ENCODE peak calls at places on chromosomes 7 and 10, in seven cellular contexts. One of them, this sample, is unnamed.

GRCh38 chr7:16431646-16432424 is 10.5 kb upstream of the CRPPA start:
- DNase-seq in HCT116: peak; percentile 54
- DNase-seq in spleen: no peak
- DNase-seq in prostate gland: peak; percentile 15
- DNase-seq in SK-N-SH: peak; percentile 34
- DNase-seq in transverse colon: peak; percentile 35
- DNase-seq in endothelial cell of umbilical vein: peak; percentile 18
- DNase-seq in this sample: no peak

GRCh38 chr10:11472158-11472753 is 139.2 kb downstream of the USP6NL start:
- DNase-seq in transverse colon: peak; percentile 58
- DNase-seq in SK-N-SH: peak; percentile 69
- DNase-seq in prostate gland: peak; percentile 43
- DNase-seq in endothelial cell of umbilical vein: peak; percentile 40
- DNase-seq in spleen: peak; percentile 89
- DNase-seq in HCT116: peak; percentile 37
- DNase-seq in this sample: no peak

GRCh38 chr10:67115972-67116371 is 190.1 kb downstream of the LRRTM3 start:
- DNase-seq in transverse colon: no peak
- DNase-seq in SK-N-SH: no peak
- DNase-seq in spleen: no peak
- DNase-seq in HCT116: peak; percentile 51
- DNase-seq in endothelial cell of umbilical vein: peak; percentile 9
- DNase-seq in prostate gland: no peak
- DNase-seq in this sample: no peak

GRCh38 chr7:33805630-33806233 is 99.6 kb upstream of the BMPER start:
- DNase-seq in endothelial cell of umbilical vein: peak; percentile 77
- DNase-seq in spleen: no peak
- DNase-seq in HCT116: no peak
- DNase-seq in transverse colon: no peak
- DNase-seq in SK-N-SH: no peak
- DNase-seq in prostate gland: no peak
- DNase-seq in this sample: no peak

GRCh38 chr7:116954443-116954838 is 1.1 kb downstream of the ST7 start:
- DNase-seq in transverse colon: no peak
- DNase-seq in endothelial cell of umbilical vein: no peak
- DNase-seq in HCT116: no peak
- DNase-seq in prostate gland: no peak
- DNase-seq in SK-N-SH: no peak
- DNase-seq in spleen: no peak
- DNase-seq in this sample: no peak

GRCh38 chr10:112362833-112363232 is 11.1 kb upstream of the ACSL5 start:
- DNase-seq in SK-N-SH: no peak
- DNase-seq in endothelial cell of umbilical vein: peak; percentile 66
- DNase-seq in spleen: no peak
- DNase-seq in transverse colon: peak; percentile 60
- DNase-seq in HCT116: no peak
- DNase-seq in prostate gland: no peak
- DNase-seq in this sample: no peak

GRCh38 chr7:139108256-139109187 is 998 bp downstream of the ZC3HAV1 start:
- DNase-seq in HCT116: no peak
- DNase-seq in prostate gland: peak; percentile 26
- DNase-seq in SK-N-SH: no peak
- DNase-seq in transverse colon: peak; percentile 41
- DNase-seq in endothelial cell of umbilical vein: peak; percentile 40
- DNase-seq in spleen: peak; percentile 88
- DNase-seq in this sample: peak; percentile 69

GRCh38 chr7:129990403-129991192 is 37.8 kb upstream of the UBE2H start:
- DNase-seq in endothelial cell of umbilical vein: no peak
- DNase-seq in spleen: peak; percentile 68
- DNase-seq in transverse colon: no peak
- DNase-seq in prostate gland: no peak
- DNase-seq in HCT116: no peak
- DNase-seq in SK-N-SH: no peak
- DNase-seq in this sample: no peak

GRCh38 chr10:128463991-128464755 is 337.9 kb upstream of the MKI67 start:
- DNase-seq in spleen: peak; percentile 81
- DNase-seq in prostate gland: peak; percentile 46
- DNase-seq in HCT116: peak; percentile 48
- DNase-seq in SK-N-SH: no peak
- DNase-seq in endothelial cell of umbilical vein: peak; percentile 44
- DNase-seq in transverse colon: peak; percentile 29
- DNase-seq in this sample: peak; percentile 88

GRCh38 chr10:117004238-117004626 is 755 bp downstream of the SHTN1 start:
- DNase-seq in spleen: no peak
- DNase-seq in transverse colon: no peak
- DNase-seq in prostate gland: no peak
- DNase-seq in endothelial cell of umbilical vein: no peak
- DNase-seq in SK-N-SH: no peak
- DNase-seq in HCT116: no peak
- DNase-seq in this sample: no peak

GRCh38 chr10:79266092-79266491 is 81.2 kb upstream of the PPIF start:
- DNase-seq in spleen: no peak
- DNase-seq in prostate gland: no peak
- DNase-seq in HCT116: no peak
- DNase-seq in transverse colon: no peak
- DNase-seq in endothelial cell of umbilical vein: no peak
- DNase-seq in SK-N-SH: no peak
- DNase-seq in this sample: no peak

GRCh38 chr7:80499350-80499955 is 12.4 kb downstream of the GNAT3 start:
- DNase-seq in endothelial cell of umbilical vein: peak; percentile 61
- DNase-seq in transverse colon: no peak
- DNase-seq in HCT116: peak; percentile 87
- DNase-seq in prostate gland: no peak
- DNase-seq in spleen: no peak
- DNase-seq in SK-N-SH: no peak
- DNase-seq in this sample: no peak

GRCh38 chr7:155660059-155660757 is 15.7 kb downstream of the RBM33 start:
- DNase-seq in transverse colon: no peak
- DNase-seq in prostate gland: no peak
- DNase-seq in spleen: no peak
- DNase-seq in SK-N-SH: no peak
- DNase-seq in endothelial cell of umbilical vein: no peak
- DNase-seq in HCT116: no peak
- DNase-seq in this sample: no peak

GRCh38 chr7:113209449-113210203 is 91.3 kb upstream of the SMIM30 start:
- DNase-seq in endothelial cell of umbilical vein: no peak
- DNase-seq in HCT116: no peak
- DNase-seq in SK-N-SH: no peak
- DNase-seq in transverse colon: no peak
- DNase-seq in prostate gland: no peak
- DNase-seq in spleen: no peak
- DNase-seq in this sample: no peak

GRCh38 chr10:80487791-80488538 is 33.9 kb downstream of the TSPAN14 start:
- DNase-seq in spleen: peak; percentile 93
- DNase-seq in endothelial cell of umbilical vein: no peak
- DNase-seq in SK-N-SH: no peak
- DNase-seq in HCT116: no peak
- DNase-seq in prostate gland: no peak
- DNase-seq in transverse colon: peak; percentile 51
- DNase-seq in this sample: no peak

GRCh38 chr7:24902276-24902675 is 77.7 kb downstream of the OSBPL3 start:
- DNase-seq in HCT116: no peak
- DNase-seq in endothelial cell of umbilical vein: no peak
- DNase-seq in prostate gland: no peak
- DNase-seq in transverse colon: no peak
- DNase-seq in spleen: no peak
- DNase-seq in SK-N-SH: no peak
- DNase-seq in this sample: no peak

GRCh38 chr7:21902240-21902639 is 43.5 kb downstream of the CDCA7L start:
- DNase-seq in endothelial cell of umbilical vein: peak; percentile 37
- DNase-seq in SK-N-SH: no peak
- DNase-seq in spleen: no peak
- DNase-seq in HCT116: no peak
- DNase-seq in prostate gland: no peak
- DNase-seq in transverse colon: no peak
- DNase-seq in this sample: no peak

GRCh38 chr7:28419717-28420116 is 7.4 kb downstream of the CREB5 start:
- DNase-seq in endothelial cell of umbilical vein: no peak
- DNase-seq in prostate gland: no peak
- DNase-seq in SK-N-SH: no peak
- DNase-seq in transverse colon: no peak
- DNase-seq in HCT116: no peak
- DNase-seq in spleen: no peak
- DNase-seq in this sample: peak; percentile 72

GRCh38 chr10:5659702-5660528 is 6.5 kb downstream of the ASB13 start:
- DNase-seq in HCT116: peak; percentile 8
- DNase-seq in transverse colon: peak; percentile 63
- DNase-seq in spleen: no peak
- DNase-seq in prostate gland: no peak
- DNase-seq in SK-N-SH: no peak
- DNase-seq in endothelial cell of umbilical vein: no peak
- DNase-seq in this sample: no peak

GRCh38 chr10:3652886-3653285 is 132.1 kb downstream of the KLF6 start:
- DNase-seq in SK-N-SH: peak; percentile 64
- DNase-seq in prostate gland: no peak
- DNase-seq in transverse colon: no peak
- DNase-seq in spleen: no peak
- DNase-seq in endothelial cell of umbilical vein: no peak
- DNase-seq in HCT116: no peak
- DNase-seq in this sample: no peak

GRCh38 chr10:120336910-120337540 is 120.0 kb upstream of the PLPP4 start:
- DNase-seq in SK-N-SH: peak; percentile 30
- DNase-seq in spleen: no peak
- DNase-seq in endothelial cell of umbilical vein: peak; percentile 66
- DNase-seq in prostate gland: peak; percentile 56
- DNase-seq in transverse colon: peak; percentile 55
- DNase-seq in HCT116: peak; percentile 51
- DNase-seq in this sample: no peak

GRCh38 chr10:88039496-88040200 is 176.2 kb downstream of the PTEN start:
- DNase-seq in HCT116: no peak
- DNase-seq in transverse colon: no peak
- DNase-seq in endothelial cell of umbilical vein: peak; percentile 28
- DNase-seq in prostate gland: no peak
- DNase-seq in SK-N-SH: no peak
- DNase-seq in spleen: no peak
- DNase-seq in this sample: no peak

GRCh38 chr10:88041243-88042161 is 178.1 kb downstream of the PTEN start:
- DNase-seq in spleen: no peak
- DNase-seq in SK-N-SH: no peak
- DNase-seq in prostate gland: no peak
- DNase-seq in HCT116: no peak
- DNase-seq in endothelial cell of umbilical vein: no peak
- DNase-seq in transverse colon: no peak
- DNase-seq in this sample: no peak

GRCh38 chr10:88038268-88038667 is 174.8 kb downstream of the PTEN start:
- DNase-seq in HCT116: no peak
- DNase-seq in endothelial cell of umbilical vein: no peak
- DNase-seq in prostate gland: no peak
- DNase-seq in transverse colon: no peak
- DNase-seq in SK-N-SH: no peak
- DNase-seq in spleen: no peak
- DNase-seq in this sample: no peak

GRCh38 chr10:88033793-88034192 is 170.4 kb downstream of the PTEN start:
- DNase-seq in endothelial cell of umbilical vein: no peak
- DNase-seq in prostate gland: no peak
- DNase-seq in SK-N-SH: no peak
- DNase-seq in spleen: no peak
- DNase-seq in transverse colon: no peak
- DNase-seq in HCT116: no peak
- DNase-seq in this sample: no peak

DNA sequence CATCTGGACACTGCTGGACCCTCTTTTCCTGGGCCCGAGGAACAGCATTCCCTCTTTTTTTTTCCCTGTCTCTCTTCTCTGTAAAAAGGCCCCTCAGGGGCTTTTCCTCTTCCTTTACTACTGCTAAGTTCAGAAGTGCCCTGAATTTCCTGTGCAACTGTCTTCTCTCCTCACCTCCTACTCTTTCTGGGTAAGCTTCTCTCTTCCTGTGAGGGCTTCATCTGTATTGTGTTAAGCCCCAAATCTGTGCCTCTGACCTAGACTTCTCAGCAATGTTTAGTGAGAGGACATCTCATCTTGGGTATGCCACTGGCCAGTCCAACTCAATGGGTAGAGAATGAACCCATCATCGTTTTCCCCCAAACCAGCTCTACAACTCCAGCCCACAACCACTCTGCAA is 174.2 kb downstream of the PTEN start:
- DNase-seq in endothelial cell of umbilical vein: no peak
- DNase-seq in prostate gland: no peak
- DNase-seq in spleen: no peak
- DNase-seq in HCT116: no peak
- DNase-seq in SK-N-SH: no peak
- DNase-seq in transverse colon: no peak
- DNase-seq in this sample: no peak
- H3K27ac ChIP-seq in endothelial cell of umbilical vein: no peak overlapping the region
- H3K27ac ChIP-seq in prostate gland: no peak overlapping the region
- H3K27ac ChIP-seq in spleen: no peak overlapping the region
- H3K27ac ChIP-seq in HCT116: no peak overlapping the region
- H3K27ac ChIP-seq in SK-N-SH: no peak overlapping the region
- H3K27ac ChIP-seq in transverse colon: no peak overlapping the region
- H3K27ac ChIP-seq in this sample: no peak overlapping the region

GRCh38 chr10:88974012-88974411 is 16.6 kb upstream of the FAS start:
- DNase-seq in SK-N-SH: no peak
- DNase-seq in HCT116: no peak
- DNase-seq in spleen: no peak
- DNase-seq in endothelial cell of umbilical vein: no peak
- DNase-seq in transverse colon: no peak
- DNase-seq in prostate gland: no peak
- DNase-seq in this sample: no peak
- TF ChIP-seq POLR2AphosphoS5 in SK-N-SH: no peak
- TF ChIP-seq POLR2AphosphoS5 in HCT116: no peak
- TF ChIP-seq POLR2AphosphoS5 in spleen: no peak
- TF ChIP-seq POLR2AphosphoS5 in endothelial cell of umbilical vein: no peak
- TF ChIP-seq POLR2AphosphoS5 in transverse colon: no peak
- TF ChIP-seq POLR2AphosphoS5 in prostate gland: no peak
- TF ChIP-seq POLR2AphosphoS5 in this sample: no peak

DNA sequence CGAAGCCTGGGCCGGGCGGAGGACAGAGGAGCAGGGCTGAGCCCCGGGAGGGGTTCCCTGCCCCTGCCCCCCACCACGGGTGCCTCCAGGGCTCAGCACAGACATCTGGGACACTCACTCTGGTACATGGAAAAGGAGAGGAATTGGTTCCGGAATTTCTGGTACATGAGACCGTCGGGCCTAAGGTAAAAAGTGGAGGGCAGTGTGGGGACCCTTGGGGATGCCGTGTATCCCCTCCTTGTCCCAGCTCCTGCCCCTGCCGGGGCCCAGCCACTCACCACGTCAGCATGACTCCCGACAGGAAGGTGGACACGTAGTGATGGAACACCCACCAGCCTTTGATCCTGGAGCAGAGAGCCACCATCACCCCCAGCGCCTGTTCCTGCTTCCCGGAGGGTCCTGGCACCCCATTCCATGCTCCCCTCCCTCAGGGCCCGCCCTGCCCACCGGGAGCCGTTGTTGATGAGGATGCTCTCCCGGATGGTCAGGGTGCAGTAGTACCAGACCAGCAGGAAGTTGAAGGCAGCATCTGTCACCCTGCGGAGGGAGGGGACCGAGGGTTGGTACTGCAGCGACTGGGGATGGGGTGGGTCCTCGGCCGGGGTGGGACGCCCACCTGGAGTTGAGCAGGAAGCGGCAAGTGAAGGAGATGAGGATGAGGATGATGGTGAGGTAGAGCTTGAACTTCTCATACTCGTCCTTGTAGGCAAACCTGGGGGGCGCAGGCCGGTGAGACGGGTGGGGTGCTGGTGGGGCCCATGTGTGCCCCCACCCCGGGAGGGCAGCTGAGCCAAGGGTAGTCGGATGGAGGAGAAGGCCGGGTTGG is 6.4 kb downstream of the TMEM120A start:
- DNase-seq in HCT116: no peak
- DNase-seq in SK-N-SH: peak; percentile 43
- DNase-seq in spleen: peak; percentile 69
- DNase-seq in prostate gland: no peak
- DNase-seq in endothelial cell of umbilical vein: no peak
- DNase-seq in transverse colon: no peak
- DNase-seq in this sample: no peak
- H3K27ac ChIP-seq in HCT116: no peak overlapping the region
- H3K27ac ChIP-seq in SK-N-SH: no peak overlapping the region
- H3K27ac ChIP-seq in spleen: no peak overlapping the region
- H3K27ac ChIP-seq in prostate gland: no peak overlapping the region
- H3K27ac ChIP-seq in endothelial cell of umbilical vein: no peak overlapping the region
- H3K27ac ChIP-seq in transverse colon: no peak overlapping the region
- H3K27ac ChIP-seq in this sample: no peak overlapping the region

GRCh38 chr10:60262647-60263126 is 127.0 kb downstream of the ANK3 start:
- DNase-seq in transverse colon: no peak
- DNase-seq in HCT116: no peak
- DNase-seq in endothelial cell of umbilical vein: no peak
- DNase-seq in spleen: no peak
- DNase-seq in prostate gland: no peak
- DNase-seq in SK-N-SH: no peak
- DNase-seq in this sample: no peak
- TF ChIP-seq POLR2AphosphoS5 in transverse colon: no peak
- TF ChIP-seq POLR2AphosphoS5 in HCT116: no peak
- TF ChIP-seq POLR2AphosphoS5 in endothelial cell of umbilical vein: no peak
- TF ChIP-seq POLR2AphosphoS5 in spleen: no peak
- TF ChIP-seq POLR2AphosphoS5 in prostate gland: no peak
- TF ChIP-seq POLR2AphosphoS5 in SK-N-SH: no peak
- TF ChIP-seq POLR2AphosphoS5 in this sample: no peak